ENCODE peak calls at places on chromosomes 16 and 17, in seven cellular contexts. N is mucosa of descending colon, H is breast epithelium, S is heart left ventricle, Y is stomach, Z is A673, K is cardiac muscle cell. X is an unnamed sample. For H3K9me3 and H3K4me1, the result is how much of the 10 kb centered on the place peaks cover.

GRCh38 chr17:56659622-56660021 is 66.1 kb downstream of the NOG start:
- DNase-seq in N (no peak), H (no peak), S (no peak), Y (no peak), Z (no peak), K (no peak), X (no peak)

GRCh38 chr17:65013613-65014391 is 42.7 kb downstream of the GNA13 start:
- DNase-seq in N (no peak), H (no peak), S (no peak), Y (no peak), Z (no peak), K (no peak), X (no peak)

GRCh38 chr17:83193336-83194188 is 114.2 kb downstream of the METRNL start:
- DNase-seq in N (peak), H (peak), S (peak), Y (peak), Z (no peak), K (no peak), X (no peak)

GRCh38 chr16:85078176-85078700 is 34.0 kb downstream of the CIBAR2 start:
- DNase-seq in N (no peak), H (no peak), S (no peak), Y (no peak), Z (no peak), K (no peak), X (no peak)

GRCh38 chr17:61401280-61402072 is 1.8 kb downstream of the TBX2 start:
- DNase-seq in N (no peak), H (no peak), S (no peak), Y (no peak), Z (no peak), K (peak), X (no peak)

GRCh38 chr17:46822388-46822921 is 4.0 kb upstream of the WNT3 start:
- DNase-seq in N (no peak), H (no peak), S (no peak), Y (no peak), Z (no peak), K (no peak), X (peak)

GRCh38 chr16:50499254-50499653 is 48.9 kb upstream of the NKD1 start:
- DNase-seq in N (no peak), H (no peak), S (no peak), Y (no peak), Z (no peak), K (no peak), X (no peak)

GRCh38 chr17:4710693-4711634 is 532 bp downstream of the ARRB2 start:
- DNase-seq in N (peak), H (no peak), S (no peak), Y (peak), Z (no peak), K (no peak), X (no peak)

GRCh38 chr17:76506408-76507328 is 5.4 kb upstream of the RHBDF2 start:
- DNase-seq in N (peak), H (peak), S (peak), Y (peak), Z (peak), K (peak), X (peak)

GRCh38 chr17:74107107-74107506 is 96.4 kb upstream of the RPL38 start:
- DNase-seq in N (no peak), H (no peak), S (no peak), Y (no peak), Z (no peak), K (no peak), X (no peak)

GRCh38 chr17:74108126-74108705 is 95.3 kb upstream of the RPL38 start:
- DNase-seq in N (no peak), H (no peak), S (no peak), Y (no peak), Z (no peak), K (no peak), X (no peak)

GRCh38 chr17:74099441-74100340 is 103.8 kb upstream of the RPL38 start:
- DNase-seq in N (no peak), H (no peak), S (no peak), Y (no peak), Z (no peak), K (no peak), X (no peak)

GRCh38 chr17:74101527-74101926 is 102.0 kb upstream of the RPL38 start:
- DNase-seq in N (no peak), H (no peak), S (no peak), Y (no peak), Z (no peak), K (no peak), X (no peak)

GRCh38 chr17:74104921-74105320 is 98.6 kb upstream of the RPL38 start:
- DNase-seq in N (no peak), H (no peak), S (no peak), Y (no peak), Z (no peak), K (no peak), X (no peak)
- H3K9me3 ChIP-seq in N (under half), H (under half), S (under half), Y (under half), Z (under half), K (under half), X (under half)

DNA sequence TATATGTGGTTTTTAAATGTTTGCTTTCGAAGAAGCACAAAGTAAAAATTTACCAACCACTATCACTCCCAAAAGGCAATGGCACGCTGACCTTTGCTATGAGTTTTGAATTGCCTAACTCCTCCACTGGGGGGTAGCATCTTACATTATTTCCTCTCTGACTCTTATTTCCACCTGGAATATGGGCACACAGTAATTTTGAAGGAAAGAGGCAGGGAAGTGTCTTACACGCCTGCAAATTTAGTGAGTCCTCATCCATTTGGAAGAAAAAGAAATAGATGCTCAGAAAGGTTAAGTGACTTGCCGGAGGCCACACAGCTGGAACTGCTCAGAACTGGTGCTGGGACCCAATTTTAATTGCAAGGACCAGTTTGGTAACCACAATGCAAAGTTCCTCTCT is 29.9 kb upstream of the IRX6 start:
- DNase-seq in N (no peak), H (no peak), S (no peak), Y (no peak), Z (peak), K (no peak), X (no peak)
- TF ChIP-seq CTCF in N (no peak), H (no peak), S (no peak), Y (no peak), Z (peak), K (no peak), X (peak)

GRCh38 chr17:1379930-1380313 is 20.1 kb downstream of the YWHAE start:
- DNase-seq in N (no peak), H (no peak), S (no peak), Y (no peak), Z (no peak), K (no peak), X (peak)
- H3K4me1 ChIP-seq in N (half or more), H (under half), S (half or more), Y (half or more), Z (half or more), K (under half), X (under half)

GRCh38 chr16:15975172-15975571 is 25.8 kb downstream of the ABCC1 start:
- DNase-seq in N (no peak), H (no peak), S (no peak), Y (no peak), Z (no peak), K (no peak), X (no peak)
- H3K9me3 ChIP-seq in N (under half), H (under half), S (under half), Y (under half), Z (under half), K (under half), X (under half)

DNA sequence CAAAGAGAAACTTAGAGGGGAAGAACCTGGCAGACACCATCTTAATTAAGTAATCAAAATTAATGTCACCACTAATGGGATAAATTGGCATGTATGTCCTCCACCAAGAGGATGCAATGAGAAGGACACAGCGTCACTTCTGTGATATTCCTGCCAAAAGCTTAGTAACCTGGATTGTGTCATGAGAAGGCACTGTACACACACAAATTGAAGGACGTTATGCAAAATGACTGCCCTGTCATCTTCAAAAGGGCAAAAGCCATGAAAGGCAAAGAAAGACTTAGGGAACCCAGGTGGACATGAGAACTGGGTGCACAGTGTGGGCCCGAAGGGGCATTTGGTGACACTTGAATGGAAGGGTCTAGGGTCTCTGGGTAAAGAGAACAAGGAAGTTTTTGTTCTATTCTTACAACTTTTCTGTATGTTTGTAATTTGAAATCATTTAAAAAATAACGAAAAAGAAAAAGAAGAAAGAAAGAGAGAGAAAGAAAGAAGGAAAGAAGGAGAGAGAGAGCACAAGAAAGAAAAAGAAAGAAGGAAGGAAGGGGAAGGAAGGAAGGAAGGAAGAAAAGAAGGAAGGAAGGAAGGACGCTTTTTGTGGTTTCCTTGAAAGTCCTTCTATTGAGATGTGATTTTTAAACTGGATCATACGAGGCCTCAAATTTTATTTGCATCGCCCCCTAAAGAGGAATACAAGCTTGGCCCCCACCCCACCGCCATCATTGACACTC is 4.0 kb upstream of the APOH start:
- DNase-seq in N (no peak), H (no peak), S (no peak), Y (no peak), Z (peak), K (no peak), X (no peak)
- TF ChIP-seq CTCF in N (no peak), H (no peak), S (no peak), Y (no peak), Z (no peak), K (no peak), X (no peak)